ENCODE peak calls at places on chromosomes 11 and 22, in four cellular contexts. One of them, this sample, is unnamed. For H3K9me3, the result is how much of the 10 kb centered on the place peaks cover.

GRCh38 chr11:20671856-20672546 is 2.6 kb downstream of the NELL1 start:
- DNase-seq in tibial nerve: no peak
- DNase-seq in A549: peak
- DNase-seq in cardiac muscle cell: peak
- DNase-seq in this sample: no peak

GRCh38 chr22:23218867-23219251 is 38.5 kb downstream of the BCR start:
- DNase-seq in tibial nerve: no peak
- DNase-seq in A549: no peak
- DNase-seq in cardiac muscle cell: peak
- DNase-seq in this sample: no peak

GRCh38 chr11:127962416-127962815 is 624.9 kb downstream of the ETS1 start:
- DNase-seq in tibial nerve: no peak
- DNase-seq in A549: no peak
- DNase-seq in cardiac muscle cell: no peak
- DNase-seq in this sample: no peak

GRCh38 chr11:13944016-13944415 is 18.5 kb upstream of the SPON1 start:
- DNase-seq in tibial nerve: no peak
- DNase-seq in A549: no peak
- DNase-seq in cardiac muscle cell: no peak
- DNase-seq in this sample: no peak

GRCh38 chr11:22082178-22082577 is 110.7 kb upstream of the ANO5 start:
- DNase-seq in tibial nerve: no peak
- DNase-seq in A549: no peak
- DNase-seq in cardiac muscle cell: no peak
- DNase-seq in this sample: no peak

GRCh38 chr11:111530091-111530490 is 10.4 kb upstream of the LAYN start:
- DNase-seq in tibial nerve: no peak
- DNase-seq in A549: no peak
- DNase-seq in cardiac muscle cell: no peak
- DNase-seq in this sample: no peak

GRCh38 chr11:117809236-117810055 is 12.4 kb upstream of the DSCAML1 start:
- DNase-seq in tibial nerve: peak
- DNase-seq in A549: peak
- DNase-seq in cardiac muscle cell: peak
- DNase-seq in this sample: peak

GRCh38 chr11:122721964-122722266 is 66.4 kb downstream of the UBASH3B start:
- DNase-seq in tibial nerve: no peak
- DNase-seq in A549: no peak
- DNase-seq in cardiac muscle cell: no peak
- DNase-seq in this sample: no peak

GRCh38 chr11:131864205-131864604 is 493.8 kb downstream of the NTM start:
- DNase-seq in tibial nerve: no peak
- DNase-seq in A549: no peak
- DNase-seq in cardiac muscle cell: no peak
- DNase-seq in this sample: no peak

GRCh38 chr11:61281581-61282250 is 13.4 kb downstream of the VWCE start:
- DNase-seq in tibial nerve: peak
- DNase-seq in A549: peak
- DNase-seq in cardiac muscle cell: peak
- DNase-seq in this sample: peak

GRCh38 chr11:114089748-114090147 is 30.2 kb downstream of the ZBTB16 start:
- DNase-seq in tibial nerve: no peak
- DNase-seq in A549: no peak
- DNase-seq in cardiac muscle cell: no peak
- DNase-seq in this sample: no peak

GRCh38 chr11:12086271-12087074 is 23.9 kb upstream of the MICAL2 start:
- DNase-seq in tibial nerve: peak
- DNase-seq in A549: peak
- DNase-seq in cardiac muscle cell: no peak
- DNase-seq in this sample: no peak

GRCh38 chr22:37560682-37561208 is 465 bp downstream of the CDC42EP1 start:
- DNase-seq in tibial nerve: no peak
- DNase-seq in A549: no peak
- DNase-seq in cardiac muscle cell: no peak
- DNase-seq in this sample: no peak

GRCh38 chr11:12233602-12233925 is 123.2 kb downstream of the MICAL2 start:
- DNase-seq in tibial nerve: no peak
- DNase-seq in A549: no peak
- DNase-seq in cardiac muscle cell: no peak
- DNase-seq in this sample: no peak

GRCh38 chr11:6438979-6439571 is 1.7 kb downstream of the HPX start:
- DNase-seq in tibial nerve: peak
- DNase-seq in A549: peak
- DNase-seq in cardiac muscle cell: peak
- DNase-seq in this sample: peak

GRCh38 chr11:11403763-11404725 is 51.0 kb upstream of the CSNK2A3 start:
- DNase-seq in tibial nerve: no peak
- DNase-seq in A549: no peak
- DNase-seq in cardiac muscle cell: no peak
- DNase-seq in this sample: no peak

GRCh38 chr11:63858628-63859550 is 20.0 kb downstream of the MARK2 start:
- DNase-seq in tibial nerve: peak
- DNase-seq in A549: peak
- DNase-seq in cardiac muscle cell: no peak
- DNase-seq in this sample: no peak

GRCh38 chr11:285021-285893 is 3.7 kb upstream of the PGGHG start:
- DNase-seq in tibial nerve: no peak
- DNase-seq in A549: no peak
- DNase-seq in cardiac muscle cell: no peak
- DNase-seq in this sample: no peak

GRCh38 chr11:623999-624704 is 603 bp downstream of the CDHR5 start:
- DNase-seq in tibial nerve: no peak
- DNase-seq in A549: peak
- DNase-seq in cardiac muscle cell: no peak
- DNase-seq in this sample: no peak

GRCh38 chr11:61919113-61919840 is 1.9 kb upstream of the RAB3IL1 start:
- DNase-seq in tibial nerve: no peak
- DNase-seq in A549: no peak
- DNase-seq in cardiac muscle cell: no peak
- DNase-seq in this sample: no peak

GRCh38 chr11:12390687-12391110 is 13.3 kb downstream of the PARVA start:
- DNase-seq in tibial nerve: no peak
- DNase-seq in A549: no peak
- DNase-seq in cardiac muscle cell: peak
- DNase-seq in this sample: no peak

GRCh38 chr11:64918056-64918455 is 1.0 kb upstream of the ATG2A start:
- DNase-seq in tibial nerve: no peak
- DNase-seq in A549: peak
- DNase-seq in cardiac muscle cell: peak
- DNase-seq in this sample: no peak

GRCh38 chr11:73288197-73288872 is 16.2 kb downstream of the P2RY6 start:
- DNase-seq in tibial nerve: no peak
- DNase-seq in A549: no peak
- DNase-seq in cardiac muscle cell: no peak
- DNase-seq in this sample: no peak

GRCh38 chr11:76161261-76161961 is 44.9 kb downstream of the WNT11 start:
- DNase-seq in tibial nerve: no peak
- DNase-seq in A549: no peak
- DNase-seq in cardiac muscle cell: peak
- DNase-seq in this sample: peak

GRCh38 chr11:134667505-134667904 is 255.5 kb upstream of the B3GAT1 start:
- DNase-seq in tibial nerve: no peak
- DNase-seq in A549: no peak
- DNase-seq in cardiac muscle cell: peak
- DNase-seq in this sample: no peak

GRCh38 chr11:10114593-10115404 is 179.2 kb downstream of the SBF2 start:
- DNase-seq in tibial nerve: no peak
- DNase-seq in A549: no peak
- DNase-seq in cardiac muscle cell: no peak
- DNase-seq in this sample: no peak

GRCh38 chr22:41682033-41682807 is 6.4 kb downstream of the SNU13 start:
- DNase-seq in tibial nerve: peak
- DNase-seq in A549: no peak
- DNase-seq in cardiac muscle cell: peak
- DNase-seq in this sample: peak

DNA sequence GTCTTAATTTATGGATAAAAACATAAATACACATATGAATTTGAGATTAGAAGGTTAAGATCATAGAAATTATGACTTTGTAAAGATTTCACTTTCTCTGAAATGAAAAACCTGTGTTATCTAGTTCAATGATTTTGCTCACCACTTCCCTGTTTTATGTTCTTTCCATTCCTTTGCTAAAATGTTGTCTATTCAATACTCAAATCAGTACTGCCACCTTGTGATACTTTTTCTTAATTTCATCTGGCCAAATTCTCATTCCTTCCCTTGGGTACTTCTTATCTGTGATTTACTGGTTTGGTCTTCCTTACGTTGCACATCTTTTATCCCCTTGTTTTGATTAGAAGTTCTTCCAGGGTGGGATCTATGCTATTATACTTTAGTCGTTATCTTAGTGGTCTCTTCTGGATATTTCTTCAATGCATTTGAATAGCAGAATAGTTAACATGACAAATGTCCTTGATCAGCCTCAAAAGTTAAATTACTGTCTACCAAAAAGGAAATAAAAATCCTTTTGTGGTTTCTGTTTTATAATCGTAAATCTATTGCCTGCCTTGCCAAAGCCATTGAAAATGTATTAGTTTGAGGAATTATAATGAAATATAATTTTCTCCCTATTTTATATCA is 197.0 kb downstream of the PGR start:
- DNase-seq in tibial nerve: no peak
- DNase-seq in A549: peak
- DNase-seq in cardiac muscle cell: no peak
- DNase-seq in this sample: no peak
- TF ChIP-seq CTCF in tibial nerve: peak
- TF ChIP-seq CTCF in A549: peak
- TF ChIP-seq CTCF in cardiac muscle cell: peak
- TF ChIP-seq CTCF in this sample: peak

GRCh38 chr22:47434336-47435203 is 672.1 kb downstream of the TBC1D22A start:
- DNase-seq in tibial nerve: no peak
- DNase-seq in A549: no peak
- DNase-seq in cardiac muscle cell: no peak
- DNase-seq in this sample: no peak
- H3K9me3 ChIP-seq in tibial nerve: under half
- H3K9me3 ChIP-seq in A549: under half
- H3K9me3 ChIP-seq in cardiac muscle cell: under half
- H3K9me3 ChIP-seq in this sample: under half

GRCh38 chr22:31951201-31952093 is 7.1 kb downstream of the YWHAH start:
- DNase-seq in tibial nerve: no peak
- DNase-seq in A549: no peak
- DNase-seq in cardiac muscle cell: no peak
- DNase-seq in this sample: no peak

GRCh38 chr22:31953251-31953650 is 8.9 kb downstream of the YWHAH start:
- DNase-seq in tibial nerve: no peak
- DNase-seq in A549: no peak
- DNase-seq in cardiac muscle cell: no peak
- DNase-seq in this sample: no peak

GRCh38 chr22:31950226-31950625 is 5.9 kb downstream of the YWHAH start:
- DNase-seq in tibial nerve: no peak
- DNase-seq in A549: no peak
- DNase-seq in cardiac muscle cell: no peak
- DNase-seq in this sample: no peak

GRCh38 chr22:31952459-31952858 is 8.1 kb downstream of the YWHAH start:
- DNase-seq in tibial nerve: no peak
- DNase-seq in A549: no peak
- DNase-seq in cardiac muscle cell: no peak
- DNase-seq in this sample: no peak

GRCh38 chr22:31952094-31952401 is 7.7 kb downstream of the YWHAH start:
- DNase-seq in tibial nerve: no peak
- DNase-seq in A549: no peak
- DNase-seq in cardiac muscle cell: no peak
- DNase-seq in this sample: no peak
- TF ChIP-seq CTCF in tibial nerve: no peak
- TF ChIP-seq CTCF in A549: no peak
- TF ChIP-seq CTCF in cardiac muscle cell: peak
- TF ChIP-seq CTCF in this sample: peak

DNA sequence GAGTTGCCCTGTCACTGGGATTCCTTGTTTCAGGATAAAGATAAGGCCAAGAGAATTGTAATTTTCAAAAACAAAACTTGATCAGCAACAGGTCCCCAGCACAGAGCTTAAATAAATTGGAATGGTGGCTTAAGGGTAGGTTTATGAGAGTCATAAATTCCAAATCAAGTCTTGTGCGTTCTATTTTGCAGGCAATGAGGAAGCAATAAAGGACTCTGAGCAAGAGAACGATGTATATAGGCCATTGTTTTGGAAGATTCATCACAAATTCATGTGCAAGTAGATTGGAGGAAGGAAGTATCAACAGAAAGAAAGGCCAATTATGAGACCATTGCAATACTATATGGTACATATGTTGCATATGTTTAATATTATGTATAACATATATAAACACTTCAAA is 65.7 kb upstream of the PGR start:
- DNase-seq in tibial nerve: no peak
- DNase-seq in A549: no peak
- DNase-seq in cardiac muscle cell: no peak
- DNase-seq in this sample: no peak
- H3K9me3 ChIP-seq in tibial nerve: under half
- H3K9me3 ChIP-seq in A549: under half
- H3K9me3 ChIP-seq in cardiac muscle cell: under half
- H3K9me3 ChIP-seq in this sample: under half

GRCh38 chr11:82315093-82315492 is 418.6 kb downstream of the FAM181B start:
- DNase-seq in tibial nerve: peak
- DNase-seq in A549: peak
- DNase-seq in cardiac muscle cell: peak
- DNase-seq in this sample: peak
- TF ChIP-seq CTCF in tibial nerve: no peak
- TF ChIP-seq CTCF in A549: no peak
- TF ChIP-seq CTCF in cardiac muscle cell: no peak
- TF ChIP-seq CTCF in this sample: peak

GRCh38 chr11:2663506-2663905 is 36.3 kb downstream of the KCNQ1OT1 start:
- DNase-seq in tibial nerve: no peak
- DNase-seq in A549: no peak
- DNase-seq in cardiac muscle cell: no peak
- DNase-seq in this sample: no peak
- H3K9me3 ChIP-seq in tibial nerve: under half
- H3K9me3 ChIP-seq in A549: half or more
- H3K9me3 ChIP-seq in cardiac muscle cell: under half
- H3K9me3 ChIP-seq in this sample: under half

DNA sequence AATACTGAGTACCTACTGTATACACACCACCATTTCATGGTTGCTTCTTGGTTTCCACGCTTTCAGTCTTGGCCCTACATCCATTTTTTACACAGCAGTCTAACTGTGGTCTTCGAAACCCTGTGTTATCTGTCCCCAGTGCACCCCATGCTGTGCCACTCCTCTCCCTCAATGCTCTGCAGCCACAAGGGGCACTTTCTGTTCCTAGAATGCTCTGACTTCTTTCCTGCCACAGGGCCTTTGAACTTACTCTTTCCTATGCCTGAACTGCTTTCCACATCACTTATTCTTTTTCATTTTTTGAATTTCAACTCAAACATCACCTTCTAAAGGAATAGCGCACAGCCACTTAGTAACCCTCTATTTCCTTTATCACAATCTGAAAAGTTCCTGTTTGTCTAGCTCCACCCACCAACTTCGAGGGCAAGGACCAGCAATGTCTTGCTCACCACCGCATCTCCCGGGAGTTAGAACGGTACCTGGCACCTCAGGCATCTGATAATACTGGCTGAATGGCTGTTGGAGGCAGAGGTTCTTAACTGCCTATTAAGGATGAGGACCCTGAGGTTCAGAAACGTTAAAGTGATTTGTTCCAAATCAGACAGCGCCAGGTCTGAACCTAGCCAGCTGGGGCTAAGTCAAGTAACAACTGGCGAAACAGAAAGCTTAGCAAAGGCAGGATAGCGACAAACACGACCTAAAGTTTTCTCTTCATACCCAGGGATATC is 568 bp downstream of the ALG8 start:
- DNase-seq in tibial nerve: no peak
- DNase-seq in A549: peak
- DNase-seq in cardiac muscle cell: no peak
- DNase-seq in this sample: peak
- TF ChIP-seq CTCF in tibial nerve: no peak
- TF ChIP-seq CTCF in A549: no peak
- TF ChIP-seq CTCF in cardiac muscle cell: no peak
- TF ChIP-seq CTCF in this sample: no peak